ENCODE peak calls at places on chromosome 3, in ten cellular contexts. S is astrocyte; E is effector CD4-positive, alpha-beta T cell; L is MCF 10A; U is heart right ventricle; C is activated T-helper 2 cell treated with anti-CD3 and anti-CD28 coated beads, Interferon-gamma antibody, Interleukin-2, Interleukin-4, amounts not matched to agents 10 μg/mL and 5 μg/mL and 100 μg/mL, durations not matched to agents 14 hours and 24 hours and 36 hours; V is activated T-cell treated with anti-CD3 and anti-CD28 coated beads for 1 hour; X is heart left ventricle; A is stimulated activated CD4-positive, alpha-beta T cell treated with anti-CD3 and anti-CD28 coated beads, TNF-alpha, amount 100 ng/mL, for 1 hour; D is pancreas. I is an unnamed sample.

GRCh38 chr3:151248772-151249366 is 29.5 kb downstream of the P2RY14 start:
- DNase-seq in A (no peak), X (no peak), V (no peak), E (no peak), S (no peak), D (no peak), U (no peak), C (no peak), L (no peak), I (no peak)

GRCh38 chr3:109382573-109382972 is 45.2 kb upstream of the DPPA4 start:
- DNase-seq in A (no peak), V (no peak), C (no peak), L (no peak), U (no peak), S (no peak), D (no peak), E (no peak), X (no peak), I (no peak)

GRCh38 chr3:101643861-101644613 is 32.9 kb downstream of the ZBTB11 start:
- DNase-seq in S (peak), X (no peak), C (peak), E (peak), L (peak), V (peak), U (no peak), A (no peak), D (no peak), I (no peak)

GRCh38 chr3:118501152-118501551 is 533.5 kb downstream of the IGSF11 start:
- DNase-seq in V (no peak), S (peak), E (no peak), U (peak), L (peak), C (no peak), X (peak), D (peak), A (no peak), I (peak)

GRCh38 chr3:170414202-170414663 is 4.4 kb upstream of the CLDN11 start:
- DNase-seq in V (peak), C (no peak), A (no peak), E (no peak), X (peak), U (peak), D (no peak), L (peak), S (peak), I (peak)

GRCh38 chr3:190003730-190004129 is 117.0 kb downstream of the P3H2 start:
- DNase-seq in S (peak), U (no peak), D (no peak), E (no peak), V (no peak), A (no peak), L (peak), C (no peak), X (no peak), I (no peak)

GRCh38 chr3:190456779-190457178 is 7.1 kb upstream of the TMEM207 start:
- DNase-seq in X (no peak), D (no peak), A (no peak), U (no peak), E (no peak), C (no peak), L (no peak), V (no peak), S (no peak), I (no peak)

GRCh38 chr3:124298951-124299350 is 307.0 kb upstream of the ROPN1 start:
- DNase-seq in D (no peak), C (no peak), A (no peak), E (no peak), U (no peak), V (no peak), X (no peak), S (no peak), L (no peak), I (no peak)

I was measured in neural progenitor cell.